ENCODE peak calls at places on chromosomes 16 and 17, in five cellular contexts. One of them, this sample, is unnamed.

GRCh38 chr17:57286372-57287105 is 30.2 kb downstream of the MSI2 start:
- DNase-seq in fibroblast of pulmonary artery: no peak
- DNase-seq in sigmoid colon: no peak
- DNase-seq in breast epithelium: no peak
- DNase-seq in A673: peak
- DNase-seq in this sample: peak

GRCh38 chr17:15289285-15290185 is 24.4 kb upstream of the PMP22 start:
- DNase-seq in fibroblast of pulmonary artery: peak
- DNase-seq in sigmoid colon: no peak
- DNase-seq in breast epithelium: no peak
- DNase-seq in A673: no peak
- DNase-seq in this sample: no peak

GRCh38 chr17:39461911-39462641 is 790 bp downstream of the CDK12 start:
- DNase-seq in fibroblast of pulmonary artery: no peak
- DNase-seq in sigmoid colon: no peak
- DNase-seq in breast epithelium: no peak
- DNase-seq in A673: no peak
- DNase-seq in this sample: no peak

GRCh38 chr17:61253937-61254677 is 145.5 kb upstream of the TBX2 start:
- DNase-seq in fibroblast of pulmonary artery: no peak
- DNase-seq in sigmoid colon: no peak
- DNase-seq in breast epithelium: no peak
- DNase-seq in A673: no peak
- DNase-seq in this sample: peak

GRCh38 chr17:64003526-64004121 is 5.5 kb downstream of the PRR29 start:
- DNase-seq in fibroblast of pulmonary artery: no peak
- DNase-seq in sigmoid colon: peak
- DNase-seq in breast epithelium: peak
- DNase-seq in A673: no peak
- DNase-seq in this sample: no peak

GRCh38 chr17:75271233-75271954 is 363 bp upstream of the MIF4GD start:
- DNase-seq in fibroblast of pulmonary artery: peak
- DNase-seq in sigmoid colon: peak
- DNase-seq in breast epithelium: peak
- DNase-seq in A673: peak
- DNase-seq in this sample: no peak

GRCh38 chr16:11586856-11587642 is at the start of gene LITAF:
- DNase-seq in fibroblast of pulmonary artery: peak
- DNase-seq in sigmoid colon: peak
- DNase-seq in breast epithelium: peak
- DNase-seq in A673: peak
- DNase-seq in this sample: no peak

GRCh38 chr17:67441052-67441738 is 64.1 kb downstream of the PITPNC1 start:
- DNase-seq in fibroblast of pulmonary artery: peak
- DNase-seq in sigmoid colon: no peak
- DNase-seq in breast epithelium: no peak
- DNase-seq in A673: peak
- DNase-seq in this sample: no peak

GRCh38 chr17:78889525-78889924 is 13.5 kb downstream of the CEP295NL start:
- DNase-seq in fibroblast of pulmonary artery: no peak
- DNase-seq in sigmoid colon: no peak
- DNase-seq in breast epithelium: no peak
- DNase-seq in A673: no peak
- DNase-seq in this sample: no peak
- H3K4me3 ChIP-seq in fibroblast of pulmonary artery: no peak
- H3K4me3 ChIP-seq in sigmoid colon: no peak
- H3K4me3 ChIP-seq in breast epithelium: no peak
- H3K4me3 ChIP-seq in A673: no peak
- H3K4me3 ChIP-seq in this sample: no peak

GRCh38 chr17:8753976-8754440 is 4.3 kb downstream of the SPDYE4 start:
- DNase-seq in fibroblast of pulmonary artery: peak
- DNase-seq in sigmoid colon: no peak
- DNase-seq in breast epithelium: no peak
- DNase-seq in A673: peak
- DNase-seq in this sample: peak
- TF ChIP-seq CTCF in fibroblast of pulmonary artery: peak
- TF ChIP-seq CTCF in sigmoid colon: no peak
- TF ChIP-seq CTCF in breast epithelium: no peak
- TF ChIP-seq CTCF in A673: peak
- TF ChIP-seq CTCF in this sample: peak

DNA sequence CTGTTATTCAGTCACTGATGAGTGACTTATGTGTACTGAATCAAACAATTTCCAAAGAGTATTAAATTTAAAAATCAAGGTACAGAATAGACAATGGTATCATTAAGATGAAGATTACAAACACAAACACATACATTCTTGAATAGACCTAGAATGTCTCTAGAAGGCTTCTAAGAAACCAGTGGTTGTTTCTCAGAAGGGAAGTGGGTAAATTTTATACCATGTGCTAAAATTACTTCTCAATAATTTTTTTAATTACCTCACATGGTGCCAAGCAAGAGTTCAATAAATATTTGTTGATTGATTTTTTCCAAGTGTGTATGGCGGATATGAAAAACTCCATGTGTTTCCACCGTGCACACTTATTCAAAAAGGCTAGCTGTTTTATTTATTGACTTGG is 6.4 kb downstream of the DYNLRB2 start:
- DNase-seq in fibroblast of pulmonary artery: no peak
- DNase-seq in sigmoid colon: no peak
- DNase-seq in breast epithelium: no peak
- DNase-seq in A673: no peak
- DNase-seq in this sample: no peak
- H3K4me3 ChIP-seq in fibroblast of pulmonary artery: no peak
- H3K4me3 ChIP-seq in sigmoid colon: no peak
- H3K4me3 ChIP-seq in breast epithelium: no peak
- H3K4me3 ChIP-seq in A673: no peak
- H3K4me3 ChIP-seq in this sample: no peak

GRCh38 chr17:17783121-17783824 is 53.5 kb downstream of the SREBF1 start:
- DNase-seq in fibroblast of pulmonary artery: peak
- DNase-seq in sigmoid colon: no peak
- DNase-seq in breast epithelium: peak
- DNase-seq in A673: peak
- DNase-seq in this sample: peak
- TF ChIP-seq CTCF in fibroblast of pulmonary artery: no peak
- TF ChIP-seq CTCF in sigmoid colon: no peak
- TF ChIP-seq CTCF in breast epithelium: no peak
- TF ChIP-seq CTCF in A673: peak
- TF ChIP-seq CTCF in this sample: peak

This sample was measured in LNCaP clone FGC.